ENCODE peak calls at places on chromosome X, in six cellular contexts. J is fibroblast of the aortic adventitia, V is choroid plexus epithelial cell, N is ovary, G is fibroblast of pulmonary artery, O is GM23338. L is an unnamed sample.
A peak's percentile ranks its signal among the peaks of the same experiment; 100 is the strongest.

GRCh38 chrX:57451426-57452020 is 140.3 kb upstream of the ZXDB start:
- DNase-seq in J (no peak), V (no peak), N (no peak), G (peak; percentile 9), O (no peak), L (no peak)

GRCh38 chrX:56319165-56319564 is 87.0 kb downstream of the KLF8 start:
- DNase-seq in J (no peak), V (no peak), N (no peak), G (no peak), O (no peak), L (no peak)

GRCh38 chrX:130769835-130770234 is 133.2 kb downstream of the ENOX2 start:
- DNase-seq in J (no peak), V (no peak), N (no peak), G (no peak), O (no peak), L (no peak)

GRCh38 chrX:312621-313331 is 5.8 kb downstream of the GTPBP6 start:
- DNase-seq in J (no peak), V (no peak), N (peak; percentile 23), G (no peak), O (no peak), L (no peak)

GRCh38 chrX:40156472-40157227 is 58.9 kb upstream of the BCOR start:
- DNase-seq in J (no peak), V (no peak), N (peak; percentile 48), G (no peak), O (peak; percentile 50), L (no peak)

GRCh38 chrX:64536740-64537139 is 141.5 kb upstream of the MTMR8 start:
- DNase-seq in J (no peak), V (no peak), N (no peak), G (no peak), O (no peak), L (no peak)

GRCh38 chrX:72045552-72046277 is 86.0 kb downstream of the RTL5 start:
- DNase-seq in J (no peak), V (peak; percentile 48), N (no peak), G (peak; percentile 8), O (peak; percentile 82), L (no peak)

GRCh38 chrX:1593286-1594271 is 2.2 kb downstream of the AKAP17A start:
- DNase-seq in J (no peak), V (peak; percentile 33), N (peak; percentile 39), G (no peak), O (no peak), L (no peak)

GRCh38 chrX:41312786-41313185 is 21.2 kb upstream of the DDX3X start:
- DNase-seq in J (no peak), V (no peak), N (no peak), G (no peak), O (no peak), L (no peak)

GRCh38 chrX:50609796-50610195 is 139.2 kb upstream of the DGKK start:
- DNase-seq in J (no peak), V (peak; percentile 50), N (no peak), G (no peak), O (no peak), L (peak; percentile 18)

GRCh38 chrX:13985697-13986435 is 43.8 kb downstream of the GEMIN8 start:
- DNase-seq in J (no peak), V (no peak), N (no peak), G (no peak), O (no peak), L (no peak)

GRCh38 chrX:131816551-131817136 is 206.5 kb upstream of the STK26 start:
- DNase-seq in J (peak; percentile 91), V (no peak), N (peak; percentile 86), G (no peak), O (no peak), L (peak; percentile 67)

GRCh38 chrX:24260827-24261550 is 52.9 kb downstream of the SUPT20HL2 start:
- DNase-seq in J (peak; percentile 47), V (peak; percentile 75), N (no peak), G (peak; percentile 62), O (no peak), L (peak; percentile 70)

GRCh38 chrX:55135171-55135570 is 46.4 kb downstream of the PAGE2 start:
- DNase-seq in J (peak; percentile 58), V (peak; percentile 68), N (peak; percentile 35), G (peak; percentile 60), O (peak; percentile 20), L (peak; percentile 29)

GRCh38 chrX:69066966-69067525 is 98.2 kb downstream of the PJA1 start:
- DNase-seq in J (peak; percentile 13), V (peak; percentile 20), N (no peak), G (no peak), O (no peak), L (peak; percentile 13)

DNA sequence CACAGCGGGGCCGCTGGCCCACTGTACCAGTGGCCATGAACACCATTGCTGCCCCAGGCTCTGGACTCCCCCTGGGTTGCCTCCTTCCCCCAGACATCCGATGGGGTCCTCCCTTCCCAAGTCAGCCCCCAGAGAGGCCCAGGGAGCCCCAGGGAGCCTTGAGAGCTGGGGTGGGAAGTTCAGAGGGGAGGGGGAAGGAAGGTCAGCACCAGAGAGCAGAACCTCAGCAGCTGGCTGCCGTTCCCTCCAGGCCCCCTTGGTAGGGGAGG is 464 bp upstream of the ARHGAP4 start:
- DNase-seq in J (no peak), V (no peak), N (no peak), G (no peak), O (peak; percentile 55), L (no peak)
- H3K4me3 ChIP-seq in J (no peak overlapping the region), V (no peak overlapping the region), N (no peak overlapping the region), G (no peak overlapping the region), O (peak overlapping the region; percentile 65), L (no peak overlapping the region)

DNA sequence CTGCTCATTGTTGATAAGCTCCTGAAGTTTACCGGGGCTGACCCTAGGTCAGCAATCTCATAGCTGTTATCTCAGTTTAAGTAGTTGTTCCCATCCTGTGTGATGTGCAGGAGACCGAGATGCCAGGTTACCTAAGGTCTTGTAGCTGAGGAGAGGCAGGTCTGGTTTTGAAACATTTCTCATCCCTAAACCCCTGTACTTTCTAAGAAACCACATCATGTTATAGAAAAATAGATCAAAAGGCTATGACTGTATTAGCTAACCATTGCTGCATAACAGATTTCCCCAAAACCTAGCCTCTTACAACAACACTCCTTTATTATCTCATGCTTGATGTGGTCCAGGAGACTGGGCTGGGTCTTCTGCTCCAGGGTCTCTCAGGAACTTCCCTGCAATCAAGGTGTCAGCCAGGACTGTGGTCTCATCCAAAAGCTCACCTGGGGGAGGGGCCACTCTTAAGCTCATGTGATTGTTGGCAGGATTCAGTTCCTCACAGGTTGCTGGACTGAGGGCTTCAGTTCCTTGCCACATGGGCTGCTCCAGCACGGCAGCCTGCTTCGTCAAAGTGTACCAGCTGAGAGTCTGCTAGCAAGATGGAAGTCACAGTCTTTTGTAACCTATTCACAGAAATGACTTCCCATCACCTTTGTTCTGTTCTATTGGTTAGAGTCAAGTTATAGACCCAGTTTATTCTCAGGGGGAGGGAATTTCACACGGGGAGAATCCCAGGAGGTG is 60.9 kb upstream of the CLCN4 start:
- DNase-seq in J (no peak), V (no peak), N (no peak), G (no peak), O (no peak), L (no peak)
- TF ChIP-seq CTCF in J (no peak), V (no peak), N (no peak), G (no peak), O (no peak), L (no peak)

GRCh38 chrX:17411189-17411588 is 36.2 kb downstream of the NHS start:
- DNase-seq in J (peak; percentile 9), V (no peak), N (no peak), G (no peak), O (no peak), L (no peak)

GRCh38 chrX:17414839-17415238 is 39.8 kb downstream of the NHS start:
- DNase-seq in J (no peak), V (no peak), N (no peak), G (no peak), O (peak; percentile 27), L (no peak)

GRCh38 chrX:17412692-17413091 is 37.7 kb downstream of the NHS start:
- DNase-seq in J (peak; percentile 64), V (peak; percentile 34), N (no peak), G (peak; percentile 41), O (no peak), L (peak; percentile 81)

GRCh38 chrX:17414057-17414658 is 39.2 kb downstream of the NHS start:
- DNase-seq in J (no peak), V (no peak), N (no peak), G (no peak), O (no peak), L (no peak)

DNA sequence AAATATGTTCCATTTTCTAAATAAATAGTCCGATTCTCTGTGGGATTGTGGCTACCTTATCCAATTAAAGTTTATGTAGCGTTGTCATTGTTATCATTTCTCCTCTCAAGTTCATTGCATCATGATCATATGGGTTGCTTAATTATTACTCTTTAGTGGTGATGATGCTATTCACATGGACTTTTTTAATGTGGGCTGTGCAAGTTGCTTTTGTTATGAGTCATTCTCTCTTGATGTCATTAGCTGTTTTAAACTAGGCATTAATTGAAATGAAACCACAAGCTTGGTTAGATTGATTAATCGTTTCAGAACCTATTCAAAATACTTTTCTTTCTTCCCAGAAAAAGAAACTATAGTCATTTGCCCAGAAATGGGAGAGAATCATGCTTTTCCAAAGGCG is 38.2 kb downstream of the NHS start:
- DNase-seq in J (peak; percentile 69), V (peak; percentile 68), N (no peak), G (peak; percentile 49), O (no peak), L (peak; percentile 88)
- H3K4me3 ChIP-seq in J (no peak overlapping the region), V (no peak overlapping the region), N (no peak overlapping the region), G (no peak overlapping the region), O (no peak overlapping the region), L (no peak overlapping the region)

GRCh38 chrX:26651755-26652154 is 435.8 kb downstream of the MAGEB5 start:
- DNase-seq in J (no peak), V (peak; percentile 6), N (no peak), G (no peak), O (no peak), L (no peak)

GRCh38 chrX:26653050-26653449 is 437.1 kb downstream of the MAGEB5 start:
- DNase-seq in J (no peak), V (no peak), N (no peak), G (no peak), O (no peak), L (no peak)

GRCh38 chrX:26649534-26649933 is 433.6 kb downstream of the MAGEB5 start:
- DNase-seq in J (peak; percentile 11), V (peak; percentile 41), N (no peak), G (peak; percentile 27), O (peak; percentile 53), L (no peak)
- TF ChIP-seq CTCF in J (peak; percentile 54), V (peak; percentile 36), N (no peak), G (peak; percentile 45), O (peak; percentile 62), L (peak; percentile 40)

L was measured in AG10803.